ENCODE peak calls at places on chromosomes 12 and 14, in six cellular contexts. F is H1; E is MG63; U is HTR-8/SVneo; D is hepatocyte; T is activated naive CD8-positive, alpha-beta T cell treated with anti-CD3 and anti-CD28 coated beads, Interleukin-2, amount 50 U/mL, for 24 hours. R is an unnamed sample.

GRCh38 chr14:97655169-97655948 is 858.2 kb downstream of the VRK1 start:
- DNase-seq in D (peak), F (no peak), T (no peak), E (no peak), U (no peak), R (peak)

GRCh38 chr12:2683283-2684025 is 111.3 kb upstream of the FKBP4 start:
- DNase-seq in F (no peak), D (no peak), T (no peak), U (no peak), E (no peak), R (no peak)

GRCh38 chr12:79886917-79887519 is 47.9 kb downstream of the PPP1R12A start:
- DNase-seq in F (no peak), E (no peak), D (peak), T (no peak), U (peak), R (no peak)

GRCh38 chr12:72203764-72204335 is 68.3 kb upstream of the TRHDE start:
- DNase-seq in T (no peak), F (no peak), E (no peak), D (no peak), U (no peak), R (no peak)

GRCh38 chr12:87227157-87227556 is 802.0 kb downstream of the C12orf50 start:
- DNase-seq in T (no peak), F (no peak), E (no peak), U (no peak), D (no peak), R (no peak)

GRCh38 chr14:105167303-105168092 is 1.1 kb downstream of the JAG2 start:
- DNase-seq in F (no peak), U (no peak), D (peak), T (no peak), E (peak), R (no peak)

GRCh38 chr14:53538316-53538851 is 385.3 kb upstream of the DDHD1 start:
- DNase-seq in E (no peak), U (no peak), D (peak), F (no peak), T (no peak), R (no peak)

GRCh38 chr12:92987362-92987761 is 58.3 kb upstream of the EEA1 start:
- DNase-seq in E (no peak), D (peak), F (no peak), T (no peak), U (peak), R (no peak)

GRCh38 chr14:75452900-75453816 is 25.3 kb downstream of the JDP2 start:
- DNase-seq in F (peak), D (peak), U (peak), E (peak), T (no peak), R (peak)

GRCh38 chr12:106345739-106346138 is 11.8 kb upstream of the POLR3B start:
- DNase-seq in U (peak), T (no peak), F (no peak), D (peak), E (peak), R (peak)

GRCh38 chr12:39807043-39807442 is 187.4 kb upstream of the ABCD2 start:
- DNase-seq in F (no peak), U (no peak), T (no peak), E (peak), D (no peak), R (peak)

GRCh38 chr12:95440401-95440800 is 33.6 kb upstream of the METAP2 start:
- DNase-seq in T (no peak), D (no peak), E (peak), U (no peak), F (no peak), R (no peak)

GRCh38 chr14:29627141-29627540 is 300.5 kb downstream of the PRKD1 start:
- DNase-seq in D (no peak), F (no peak), T (no peak), U (no peak), E (no peak), R (no peak)

GRCh38 chr14:100865682-100866591 is 37.6 kb downstream of the RTL1 start:
- DNase-seq in E (no peak), D (no peak), T (no peak), F (no peak), U (no peak), R (no peak)